ENCODE peak calls at places on chromosomes 12 and 14, in six cellular contexts. Y, R, F, P, V and B are unnamed samples.

GRCh38 chr14:101064718-101065117 is 161.2 kb upstream of the RTL1 start:
- DNase-seq in F (no peak), V (no peak), R (no peak), P (no peak), Y (no peak), B (no peak)

GRCh38 chr14:103880986-103881926 is 33.9 kb upstream of the PPP1R13B start:
- DNase-seq in F (no peak), R (no peak), V (no peak), Y (no peak), P (no peak), B (no peak)

GRCh38 chr14:100548939-100549338 is 38.3 kb downstream of the BEGAIN start:
- DNase-seq in Y (no peak), P (no peak), V (no peak), R (no peak), F (no peak), B (no peak)

GRCh38 chr12:3552726-3553045 is 61.7 kb downstream of the PRMT8 start:
- DNase-seq in V (no peak), R (no peak), Y (no peak), F (no peak), P (no peak), B (no peak)

GRCh38 chr14:21238823-21239518 is 30.3 kb downstream of the HNRNPC start:
- DNase-seq in R (no peak), Y (no peak), V (no peak), F (no peak), P (no peak), B (no peak)

GRCh38 chr12:29743801-29744200 is 39.9 kb downstream of the TMTC1 start:
- DNase-seq in V (no peak), F (peak), P (no peak), Y (peak), R (peak), B (peak)

GRCh38 chr12:47978598-47978873 is 15.1 kb downstream of the TMEM106C start:
- DNase-seq in R (no peak), Y (no peak), V (no peak), F (no peak), P (no peak), B (no peak)

GRCh38 chr14:22598896-22599244 is 770 bp downstream of the ABHD4 start:
- DNase-seq in R (peak), Y (peak), V (peak), P (peak), F (peak), B (peak)

GRCh38 chr12:65638324-65638723 is 186.0 kb upstream of the HMGA2 start:
- DNase-seq in Y (no peak), P (no peak), R (no peak), V (no peak), F (peak), B (no peak)

GRCh38 chr12:14560904-14561574 is 6.6 kb downstream of the PLBD1 start:
- DNase-seq in Y (no peak), R (no peak), V (no peak), P (no peak), F (no peak), B (no peak)

GRCh38 chr12:63151898-63152700 is 1.1 kb upstream of the AVPR1A start:
- DNase-seq in R (peak), V (peak), P (no peak), Y (peak), F (peak), B (peak)

GRCh38 chr14:63302135-63302534 is 16.6 kb downstream of the GPHB5 start:
- DNase-seq in R (no peak), V (no peak), F (no peak), Y (no peak), P (no peak), B (no peak)

GRCh38 chr12:79634957-79635471 is 55.8 kb downstream of the PAWR start:
- DNase-seq in P (no peak), Y (peak), V (no peak), R (no peak), F (peak), B (peak)

GRCh38 chr12:16618256-16618655 is 12.3 kb upstream of the LMO3 start:
- DNase-seq in Y (no peak), R (peak), V (no peak), F (no peak), P (no peak), B (peak)

GRCh38 chr12:95605087-95605486 is 53.8 kb upstream of the USP44 start:
- DNase-seq in R (peak), Y (peak), F (peak), P (no peak), V (no peak), B (peak)

GRCh38 chr12:53102883-53103807 is at the start of gene SOAT2:
- DNase-seq in P (no peak), R (no peak), Y (no peak), V (peak), F (no peak), B (no peak)

GRCh38 chr14:58736606-58737005 is 98.8 kb downstream of the DACT1 start:
- DNase-seq in R (no peak), V (no peak), F (no peak), Y (no peak), P (no peak), B (peak)

GRCh38 chr12:116691636-116692035 is 46.2 kb downstream of the SPRING1 start:
- DNase-seq in Y (no peak), R (no peak), F (no peak), V (no peak), P (no peak), B (no peak)

GRCh38 chr14:95958105-95958504 is 81.1 kb upstream of the C14orf132 start:
- DNase-seq in F (no peak), P (no peak), V (no peak), R (no peak), Y (no peak), B (no peak)

GRCh38 chr12:105402366-105402765 is 71.9 kb downstream of the C12orf75 start:
- DNase-seq in F (no peak), P (no peak), Y (no peak), R (no peak), V (no peak), B (no peak)
- TF ChIP-seq CTCF in F (no peak), P (no peak), Y (no peak), R (no peak), V (no peak), B (no peak)

GRCh38 chr14:34059925-34060746 is 109.3 kb upstream of the EGLN3 start:
- DNase-seq in V (peak), F (peak), R (peak), P (peak), Y (peak), B (peak)

GRCh38 chr14:34059037-34059924 is 108.4 kb upstream of the EGLN3 start:
- DNase-seq in R (no peak), V (no peak), P (no peak), F (no peak), Y (no peak), B (no peak)

GRCh38 chr14:34058510-34058909 is 107.6 kb upstream of the EGLN3 start:
- DNase-seq in R (no peak), P (no peak), F (no peak), V (no peak), Y (no peak), B (no peak)

GRCh38 chr14:34062353-34062973 is 111.6 kb upstream of the EGLN3 start:
- DNase-seq in V (no peak), P (no peak), F (no peak), Y (no peak), R (no peak), B (no peak)

DNA sequence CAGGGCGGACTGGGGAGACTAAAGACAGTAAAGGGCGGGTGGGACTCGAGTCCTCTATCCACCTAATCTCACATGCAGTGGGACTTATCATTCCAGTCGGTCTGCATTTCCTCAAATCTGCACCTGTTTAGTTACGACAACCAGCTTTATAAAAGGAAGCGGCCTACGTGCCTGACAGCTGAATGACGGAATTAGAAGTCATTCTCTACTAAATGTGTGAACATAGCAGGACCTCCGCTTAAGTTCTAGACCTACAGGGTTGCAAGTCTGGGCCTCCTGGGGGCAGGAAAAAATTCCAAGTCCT is 109.8 kb upstream of the EGLN3 start:
- DNase-seq in F (no peak), R (no peak), P (no peak), V (no peak), Y (no peak), B (no peak)
- H3K4me3 ChIP-seq in F (peak), R (peak), P (peak), V (peak), Y (peak), B (peak)

DNA sequence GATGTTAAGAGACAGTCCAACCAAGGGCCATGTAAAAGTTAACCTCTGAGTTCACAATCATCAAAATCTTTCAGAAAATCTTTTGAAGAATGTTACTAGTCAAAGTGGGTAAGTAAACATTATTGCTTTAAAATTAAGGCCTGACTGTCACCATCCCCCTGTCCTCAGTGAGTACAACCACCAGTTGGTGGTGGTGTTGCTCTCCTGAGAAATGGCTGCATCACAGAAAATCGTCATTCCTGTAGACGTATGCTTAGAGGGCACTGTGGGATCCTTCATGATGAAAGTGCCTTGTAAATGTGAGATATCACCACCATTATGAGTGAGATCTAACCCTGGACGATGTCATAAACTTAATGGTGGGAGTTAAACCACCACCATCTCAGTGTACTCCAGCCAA is 451.2 kb downstream of the RPS29 start:
- DNase-seq in F (peak), P (no peak), R (no peak), V (no peak), Y (no peak), B (no peak)
- TF ChIP-seq CTCF in F (peak), P (no peak), R (no peak), V (no peak), Y (no peak), B (no peak)

DNA sequence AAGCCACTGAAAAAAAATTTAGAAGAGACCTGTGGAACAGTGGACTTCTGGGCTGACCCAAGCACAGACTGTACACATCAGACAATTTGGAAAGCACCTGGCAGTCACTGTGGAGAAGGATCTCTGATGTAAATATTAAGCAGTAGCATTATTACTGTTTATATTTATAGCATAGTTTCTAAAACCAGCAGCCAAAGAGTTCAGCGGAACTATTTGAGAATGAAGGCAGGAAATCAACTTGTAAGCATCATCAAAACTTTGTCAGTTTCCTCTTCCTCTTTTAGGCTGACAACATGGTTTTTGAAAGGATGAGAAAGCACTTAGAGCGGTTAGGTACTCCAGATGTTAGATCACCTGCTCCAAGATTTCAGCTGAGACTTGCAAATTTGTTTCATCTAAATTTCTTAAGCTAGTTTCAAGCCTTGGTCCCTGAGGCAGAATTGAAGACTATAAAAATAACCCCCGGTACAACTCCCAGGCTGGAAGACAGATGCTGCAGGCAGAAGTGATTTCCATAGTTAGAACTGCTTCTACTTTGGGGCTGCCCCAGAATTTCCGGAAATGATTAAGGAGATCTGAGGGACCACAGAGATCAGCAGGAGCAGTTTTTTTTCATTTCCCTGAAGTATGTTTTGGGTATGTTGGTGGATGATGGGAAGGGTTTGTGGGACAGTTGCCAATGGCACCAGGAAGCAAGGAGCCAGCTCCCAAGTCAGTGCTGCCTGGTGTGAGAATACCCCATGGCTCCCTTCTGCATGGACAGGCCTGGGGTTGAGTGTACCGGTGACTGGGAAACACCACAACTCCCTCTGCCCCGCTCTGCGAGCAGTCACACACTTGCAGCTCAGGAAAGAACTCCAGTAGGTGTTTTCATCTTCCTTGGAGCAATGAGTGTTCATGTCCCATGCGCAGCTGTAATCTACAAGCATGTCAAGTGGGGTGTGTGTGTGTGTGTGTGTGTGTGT is 354.5 kb downstream of the NUAK1 start:
- DNase-seq in V (no peak), P (no peak), Y (no peak), F (no peak), R (no peak), B (no peak)
- H3K4me3 ChIP-seq in V (no peak), P (no peak), Y (no peak), F (no peak), R (no peak), B (no peak)

GRCh38 chr14:43900173-43900655 is 606.9 kb downstream of the FSCB start:
- DNase-seq in P (no peak), F (no peak), Y (no peak), V (no peak), R (no peak), B (no peak)

GRCh38 chr14:43896044-43896443 is 611.0 kb downstream of the FSCB start:
- DNase-seq in P (no peak), F (no peak), R (no peak), V (no peak), Y (no peak), B (no peak)

GRCh38 chr14:43898709-43899108 is 608.4 kb downstream of the FSCB start:
- DNase-seq in R (no peak), F (peak), Y (no peak), P (no peak), V (no peak), B (no peak)

DNA sequence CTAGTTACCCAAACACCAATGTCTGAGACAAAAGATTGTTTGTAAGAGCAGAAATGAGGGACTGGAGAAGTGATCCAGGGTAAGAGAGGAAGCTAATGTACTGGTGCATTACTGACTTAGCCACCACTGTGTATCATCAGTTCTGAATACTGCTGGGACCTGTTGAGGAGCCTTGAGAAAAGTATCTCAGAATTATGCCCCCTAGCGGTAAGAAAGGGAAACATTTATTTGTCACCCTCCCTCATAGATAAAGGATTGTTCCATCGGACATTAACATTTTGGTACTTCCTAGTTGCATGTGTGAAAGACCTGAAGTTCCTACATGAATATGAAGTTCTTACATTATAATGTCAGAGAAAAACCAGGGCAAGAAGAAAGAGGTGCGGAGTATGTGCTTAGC is 612.5 kb downstream of the FSCB start:
- DNase-seq in V (no peak), F (peak), P (no peak), Y (no peak), R (peak), B (peak)
- TF ChIP-seq CTCF in V (peak), F (peak), P (no peak), Y (peak), R (peak), B (peak)

DNA sequence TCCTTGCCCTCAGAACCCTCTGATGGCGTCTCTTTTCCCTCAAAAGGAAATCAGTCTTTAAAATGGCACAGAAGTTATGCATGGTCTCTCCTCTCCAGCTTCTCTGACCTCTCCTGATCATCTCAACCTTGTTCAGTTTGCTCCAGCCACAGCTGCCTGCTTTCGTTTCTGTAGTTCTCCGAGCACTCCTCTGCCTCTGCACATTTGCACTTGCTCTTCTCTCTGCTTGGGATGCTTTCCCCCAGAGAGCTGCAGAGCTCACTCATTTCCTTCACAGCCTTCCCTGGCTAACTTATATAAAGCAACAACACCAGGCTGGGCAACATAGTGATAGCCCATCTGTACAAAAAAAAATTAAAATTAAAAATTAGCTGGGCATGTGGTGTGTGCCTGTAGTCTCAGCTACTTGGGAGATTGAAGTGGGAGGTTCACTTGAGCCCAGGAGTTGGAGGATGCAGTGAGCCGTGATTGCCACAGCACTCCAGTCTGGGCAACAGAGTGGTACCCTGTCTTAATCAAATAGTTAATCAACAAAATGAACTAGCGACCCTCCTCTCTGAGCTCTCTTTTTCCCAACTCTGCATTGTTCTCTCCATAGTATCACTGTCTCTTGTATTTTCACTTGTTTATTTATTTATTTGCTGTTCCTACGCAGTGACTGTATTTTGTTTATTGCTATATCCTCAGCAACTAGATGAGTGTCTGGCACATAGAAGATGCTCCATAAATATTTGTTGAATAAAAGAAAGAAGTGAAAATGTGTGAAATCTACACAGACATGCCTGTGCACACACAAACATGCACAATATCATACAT is 37.7 kb downstream of the PPFIBP1 start:
- DNase-seq in F (no peak), R (no peak), Y (peak), V (no peak), P (no peak), B (no peak)
- H3K4me3 ChIP-seq in F (no peak), R (no peak), Y (peak), V (no peak), P (no peak), B (no peak)

DNA sequence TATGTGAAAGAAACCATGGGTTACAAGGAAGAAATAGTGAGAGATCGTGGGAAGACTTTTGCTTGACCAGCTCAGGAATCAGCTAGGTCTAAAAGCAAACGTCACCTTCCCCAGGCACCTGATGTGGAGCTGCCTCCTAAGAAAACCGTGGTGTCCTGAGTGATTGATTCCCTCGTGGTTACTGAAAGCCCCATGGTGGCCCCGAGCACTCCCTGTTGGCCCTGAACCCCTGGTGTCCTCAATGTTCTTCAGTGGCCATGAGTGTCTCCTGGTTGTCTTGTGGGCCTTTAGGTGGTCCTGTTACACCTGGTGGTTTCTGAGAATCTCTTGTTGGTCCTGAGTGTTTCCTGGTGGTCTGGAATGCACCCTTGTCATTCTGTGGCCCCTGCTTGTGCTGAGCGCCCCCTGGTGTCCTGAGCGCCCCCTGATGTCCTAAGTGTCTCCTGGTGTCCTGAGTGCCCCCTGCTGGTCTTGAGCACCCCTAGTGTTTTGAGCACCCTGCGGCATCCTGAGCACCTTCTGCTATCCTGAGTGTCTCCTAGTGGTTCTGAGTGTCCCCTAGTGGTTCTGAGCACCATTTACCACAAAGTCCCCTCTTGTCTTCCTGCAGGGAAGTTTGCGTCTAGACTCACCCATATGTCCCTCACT is 518.7 kb downstream of the TMEM121 start:
- DNase-seq in Y (peak), V (peak), R (no peak), F (peak), P (no peak), B (peak)
- TF ChIP-seq CTCF in Y (peak), V (peak), R (peak), F (peak), P (no peak), B (peak)

GRCh38 chr12:38370311-38370710 is 53.7 kb downstream of the ALG10B start:
- DNase-seq in F (no peak), P (no peak), V (no peak), R (no peak), Y (no peak), B (no peak)

DNA sequence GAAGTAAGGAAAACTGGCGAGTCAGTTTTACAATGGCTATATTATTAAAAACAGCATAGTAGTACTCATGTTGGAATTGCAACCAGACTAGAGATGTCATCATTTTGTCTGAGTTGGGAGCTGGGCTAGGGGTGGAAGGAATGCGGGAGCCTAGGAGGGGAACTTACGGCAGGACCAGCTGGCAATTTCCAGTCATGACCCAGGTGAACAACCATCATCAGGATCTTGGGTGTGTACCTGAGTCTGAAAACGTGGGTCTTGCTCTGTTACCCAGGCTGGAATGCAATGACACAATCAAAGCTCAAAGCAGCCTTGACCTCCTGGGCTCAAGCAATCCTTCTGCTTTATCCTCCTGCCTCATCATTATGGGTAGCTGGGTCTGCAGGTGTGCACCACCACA is 50.9 kb downstream of the ALG10B start:
- DNase-seq in Y (no peak), R (no peak), V (no peak), P (no peak), F (no peak), B (no peak)
- H3K4me3 ChIP-seq in Y (no peak), R (no peak), V (no peak), P (no peak), F (no peak), B (no peak)

GRCh38 chr14:99277534-99277933 is 5.5 kb upstream of the BCL11B start:
- DNase-seq in V (no peak), Y (no peak), P (peak), R (no peak), F (no peak), B (no peak)
- TF ChIP-seq CTCF in V (no peak), Y (no peak), P (no peak), R (no peak), F (no peak), B (no peak)